ENCODE peak calls at places on chromosomes 6 and 20, in six cellular contexts. L is GM23338, G is lower leg skin, Z is transverse colon, B is right lobe of liver, H is LNCaP clone FGC. R is an unnamed sample.

GRCh38 chr6:8435845-8436168 is 462 bp upstream of the SLC35B3 start:
- DNase-seq in H (peak), G (no peak), B (no peak), L (no peak), Z (no peak), R (peak)

GRCh38 chr6:115832186-115832585 is 228.5 kb downstream of the FRK start:
- DNase-seq in Z (no peak), L (no peak), B (no peak), H (no peak), G (no peak), R (no peak)

GRCh38 chr6:154289818-154290508 is 66.6 kb downstream of the IPCEF1 start:
- DNase-seq in H (no peak), Z (no peak), G (no peak), B (no peak), L (no peak), R (no peak)

GRCh38 chr6:5287205-5287965 is 26.1 kb downstream of the FARS2 start:
- DNase-seq in G (no peak), L (no peak), Z (no peak), H (no peak), B (no peak), R (peak)

GRCh38 chr6:125095501-125096301 is 57.9 kb upstream of the TPD52L1 start:
- DNase-seq in L (no peak), G (no peak), B (no peak), Z (no peak), H (no peak), R (peak)

GRCh38 chr6:130202782-130203181 is 20.0 kb downstream of the SAMD3 start:
- DNase-seq in Z (peak), B (no peak), G (no peak), H (no peak), L (peak), R (no peak)

GRCh38 chr20:57809661-57810172 is 99.9 kb upstream of the PMEPA1 start:
- DNase-seq in B (no peak), L (no peak), H (no peak), Z (no peak), G (no peak), R (peak)

GRCh38 chr6:150118642-150119041 is 24.2 kb upstream of the PPP1R14C start:
- DNase-seq in B (no peak), Z (no peak), H (peak), G (peak), L (no peak), R (peak)

GRCh38 chr20:3276400-3277015 is 37.5 kb upstream of the SLC4A11 start:
- DNase-seq in B (no peak), Z (no peak), G (no peak), H (no peak), L (peak), R (peak)

GRCh38 chr20:23132930-23133559 is 46.9 kb upstream of the CD93 start:
- DNase-seq in Z (no peak), L (no peak), H (no peak), G (no peak), B (peak), R (no peak)

GRCh38 chr6:122726649-122727048 is 52.9 kb upstream of the FABP7 start:
- DNase-seq in L (peak), H (no peak), B (no peak), Z (no peak), G (no peak), R (peak)

GRCh38 chr6:161407581-161407980 is 133.7 kb upstream of the AGPAT4 start:
- DNase-seq in G (no peak), B (no peak), Z (no peak), L (no peak), H (no peak), R (peak)

GRCh38 chr6:49524541-49524940 is 24.8 kb downstream of the GLYATL3 start:
- DNase-seq in Z (no peak), L (no peak), G (no peak), H (peak), B (peak), R (no peak)

GRCh38 chr20:29408034-29408695 is 1849.3 kb upstream of the DEFB115 start:
- DNase-seq in G (no peak), Z (no peak), L (no peak), B (no peak), H (no peak), R (no peak)

GRCh38 chr6:46222286-46222685 is 51.5 kb upstream of the ENPP5 start:
- DNase-seq in Z (no peak), H (no peak), B (no peak), G (no peak), L (no peak), R (no peak)

GRCh38 chr6:170433163-170434095 is 119.7 kb downstream of the PSMB1 start:
- DNase-seq in G (peak), B (no peak), Z (no peak), H (no peak), L (no peak), R (no peak)

GRCh38 chr20:37807901-37808751 is 94.8 kb upstream of the VSTM2L start:
- DNase-seq in B (no peak), Z (no peak), G (no peak), L (no peak), H (no peak), R (no peak)

GRCh38 chr6:2556761-2557160 is 194.0 kb downstream of the MYLK4 start:
- DNase-seq in L (no peak), G (no peak), B (no peak), H (no peak), Z (no peak), R (no peak)

GRCh38 chr20:41029150-41029872 is 689 bp downstream of the TOP1 start:
- DNase-seq in H (no peak), G (peak), L (peak), Z (peak), B (peak), R (no peak)

GRCh38 chr6:137258170-137258569 is 39.0 kb upstream of the IFNGR1 start:
- DNase-seq in G (no peak), L (no peak), Z (no peak), H (no peak), B (no peak), R (no peak)

GRCh38 chr6:144723431-144723830 is 438.3 kb downstream of the UTRN start:
- DNase-seq in Z (no peak), G (no peak), L (no peak), H (no peak), B (no peak), R (no peak)

GRCh38 chr6:21840428-21840827 is 246.9 kb downstream of the SOX4 start:
- DNase-seq in G (no peak), Z (no peak), H (no peak), B (no peak), L (no peak), R (peak)

GRCh38 chr6:50600280-50600679 is 113.0 kb upstream of the TFAP2D start:
- DNase-seq in B (no peak), L (no peak), Z (no peak), H (no peak), G (no peak), R (no peak)

GRCh38 chr6:132418566-132418965 is 17.3 kb upstream of the MOXD1 start:
- DNase-seq in G (no peak), L (no peak), H (no peak), B (no peak), Z (no peak), R (no peak)

GRCh38 chr6:136396908-136397307 is 107.3 kb upstream of the BCLAF1 start:
- DNase-seq in L (no peak), G (no peak), H (peak), Z (no peak), B (no peak), R (no peak)

GRCh38 chr6:86152546-86152945 is 509.9 kb upstream of the SYNCRIP start:
- DNase-seq in L (peak), H (no peak), G (no peak), Z (no peak), B (no peak), R (no peak)

GRCh38 chr6:11103065-11103464 is 8.5 kb downstream of the ERVFRD-1 start:
- DNase-seq in Z (no peak), B (no peak), G (no peak), L (no peak), H (no peak), R (no peak)

GRCh38 chr6:79544299-79544927 is 7.2 kb upstream of the LCA5 start:
- DNase-seq in G (no peak), L (peak), B (no peak), Z (no peak), H (no peak), R (no peak)

GRCh38 chr6:84967389-84967788 is 203.0 kb upstream of the TBX18 start:
- DNase-seq in G (no peak), Z (no peak), H (peak), B (no peak), L (peak), R (peak)

GRCh38 chr6:3442444-3443220 is 14.2 kb downstream of the SLC22A23 start:
- DNase-seq in Z (no peak), L (no peak), H (no peak), B (no peak), G (no peak), R (peak)

GRCh38 chr6:109454483-109455160 is 950 bp downstream of the MICAL1 start:
- DNase-seq in B (peak), H (no peak), L (peak), Z (peak), G (peak), R (no peak)

GRCh38 chr6:116512155-116512559 is 718 bp downstream of the CALHM5 start:
- DNase-seq in H (no peak), G (no peak), B (no peak), L (no peak), Z (no peak), R (no peak)

GRCh38 chr6:158708239-158708638 is 58.4 kb downstream of the SYTL3 start:
- DNase-seq in Z (no peak), H (no peak), G (peak), L (no peak), B (no peak), R (no peak)
- TF ChIP-seq CTCF in Z (no peak), H (no peak), G (no peak), L (no peak), B (no peak), R (no peak)

DNA sequence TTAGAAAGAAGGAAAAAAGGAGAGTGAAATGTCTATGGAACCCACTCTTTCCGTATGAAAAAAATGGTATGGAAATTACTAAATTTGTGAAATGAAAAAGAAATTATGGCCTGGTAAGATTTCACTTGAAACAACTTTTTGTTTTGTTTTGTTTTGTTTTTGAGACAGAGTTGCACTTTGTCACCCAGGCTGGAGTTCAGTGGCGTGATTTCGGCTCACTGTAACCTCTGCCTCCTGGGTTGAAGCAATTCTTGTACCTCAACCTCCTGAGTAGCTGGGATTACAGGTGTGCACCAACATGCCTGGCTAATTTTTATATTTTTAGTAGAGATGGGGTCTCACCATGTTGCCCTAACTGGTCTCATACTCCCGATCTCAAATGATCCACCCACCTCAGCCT is 17.8 kb upstream of the GSTA5 start:
- DNase-seq in H (no peak), G (no peak), L (no peak), Z (no peak), B (no peak), R (no peak)
- TF ChIP-seq CTCF in H (no peak), G (no peak), L (no peak), Z (no peak), B (no peak), R (no peak)

GRCh38 chr6:156933201-156934053 is 156.2 kb downstream of the ARID1B start:
- DNase-seq in L (peak), B (peak), G (no peak), H (peak), Z (peak), R (peak)
- TF ChIP-seq CTCF in L (peak), B (peak), G (no peak), H (peak), Z (no peak), R (no peak)

GRCh38 chr20:42204261-42204660 is 586.1 kb upstream of the CHD6 start:
- DNase-seq in L (no peak), B (no peak), H (peak), G (no peak), Z (no peak), R (no peak)
- TF ChIP-seq CTCF in L (no peak), B (peak), H (peak), G (no peak), Z (no peak), R (no peak)

GRCh38 chr20:16664031-16664430 is 65.8 kb upstream of the SNRPB2 start:
- DNase-seq in B (no peak), H (no peak), G (no peak), L (no peak), Z (no peak), R (no peak)

GRCh38 chr20:16666272-16666671 is 63.6 kb upstream of the SNRPB2 start:
- DNase-seq in H (no peak), B (no peak), G (no peak), Z (no peak), L (peak), R (no peak)

GRCh38 chr20:16661738-16662137 is 68.1 kb upstream of the SNRPB2 start:
- DNase-seq in H (no peak), Z (no peak), L (no peak), G (no peak), B (no peak), R (no peak)

DNA sequence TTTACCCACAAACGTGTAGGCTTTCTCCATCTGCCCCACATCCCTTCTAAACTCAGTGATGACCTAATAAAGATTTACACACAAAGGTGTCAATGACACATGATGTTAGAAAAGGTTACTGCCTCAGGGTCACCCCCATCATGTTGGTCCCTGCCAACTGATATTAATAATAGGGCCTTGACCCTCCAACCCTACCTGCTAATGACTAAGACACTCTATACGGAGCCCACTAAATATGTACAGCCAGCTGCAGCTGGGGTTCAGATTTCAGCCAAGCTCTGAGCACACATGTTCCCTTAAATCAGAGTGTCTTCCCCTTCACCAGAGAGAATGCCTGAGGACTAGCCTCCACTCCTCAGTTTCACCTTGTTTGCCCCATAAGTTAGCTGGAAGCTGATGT is 67.4 kb upstream of the SNRPB2 start:
- DNase-seq in L (no peak), H (no peak), Z (no peak), G (no peak), B (no peak), R (no peak)
- TF ChIP-seq CTCF in L (no peak), H (no peak), Z (no peak), G (no peak), B (no peak), R (no peak)

GRCh38 chr20:10381477-10381876 is 52.5 kb downstream of the MKKS start:
- DNase-seq in B (no peak), L (peak), G (no peak), Z (no peak), H (no peak), R (no peak)
- TF ChIP-seq CTCF in B (peak), L (peak), G (no peak), Z (no peak), H (peak), R (no peak)

GRCh38 chr6:143021543-143021942 is 39.1 kb upstream of the AIG1 start:
- DNase-seq in G (no peak), L (no peak), Z (no peak), B (no peak), H (no peak), R (no peak)

GRCh38 chr6:143018955-143019354 is 41.7 kb upstream of the AIG1 start:
- DNase-seq in L (no peak), G (no peak), H (no peak), B (no peak), Z (no peak), R (no peak)

GRCh38 chr6:143024977-143025376 is 35.7 kb upstream of the AIG1 start:
- DNase-seq in G (no peak), Z (no peak), L (no peak), H (no peak), B (no peak), R (no peak)

GRCh38 chr6:143027058-143027457 is 33.6 kb upstream of the AIG1 start:
- DNase-seq in L (peak), G (no peak), Z (peak), H (no peak), B (peak), R (peak)

DNA sequence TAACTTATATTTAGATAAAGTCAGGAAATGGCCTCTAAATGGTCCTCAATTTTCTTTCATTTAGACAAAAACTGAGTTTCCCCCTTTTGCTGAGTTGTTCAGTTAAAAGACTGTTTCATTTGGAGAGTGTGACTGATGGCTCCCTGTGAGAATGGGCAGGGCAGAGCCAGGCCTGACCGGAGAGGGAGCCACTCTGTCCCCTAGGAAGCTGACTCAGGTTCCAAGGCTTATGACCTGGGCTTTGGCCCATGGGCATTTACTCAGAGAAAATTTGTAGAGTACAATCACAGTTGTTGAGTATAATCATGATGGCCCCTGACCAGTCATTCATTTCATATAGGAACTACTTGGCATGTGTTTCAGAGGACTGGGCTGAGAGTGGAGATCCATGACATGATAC is 37.0 kb upstream of the AIG1 start:
- DNase-seq in L (no peak), H (no peak), B (no peak), Z (no peak), G (no peak), R (no peak)
- TF ChIP-seq CTCF in L (no peak), H (no peak), B (no peak), Z (no peak), G (no peak), R (no peak)

DNA sequence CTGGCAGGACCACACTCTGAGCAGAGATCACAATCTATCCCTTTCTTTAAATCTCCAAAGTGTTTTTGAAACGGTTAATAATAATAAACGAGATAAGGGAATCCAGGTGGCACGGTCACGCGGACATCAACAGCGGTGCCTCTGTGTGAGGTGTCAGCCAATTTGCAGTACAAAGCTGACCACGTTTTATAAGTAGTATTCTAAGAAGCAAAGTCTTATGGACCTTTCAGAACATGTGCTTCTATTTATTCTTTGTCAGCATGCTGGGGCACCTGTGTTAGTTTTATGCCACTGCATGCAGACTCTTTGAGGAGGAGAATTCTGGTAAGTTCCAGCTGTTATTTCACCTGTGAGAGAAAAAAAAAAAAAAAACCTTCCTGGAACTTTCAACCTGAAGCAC is 39.0 kb upstream of the EXOC2 start:
- DNase-seq in Z (no peak), L (no peak), G (no peak), H (no peak), B (no peak), R (no peak)
- TF ChIP-seq CTCF in Z (no peak), L (no peak), G (no peak), H (no peak), B (no peak), R (no peak)

DNA sequence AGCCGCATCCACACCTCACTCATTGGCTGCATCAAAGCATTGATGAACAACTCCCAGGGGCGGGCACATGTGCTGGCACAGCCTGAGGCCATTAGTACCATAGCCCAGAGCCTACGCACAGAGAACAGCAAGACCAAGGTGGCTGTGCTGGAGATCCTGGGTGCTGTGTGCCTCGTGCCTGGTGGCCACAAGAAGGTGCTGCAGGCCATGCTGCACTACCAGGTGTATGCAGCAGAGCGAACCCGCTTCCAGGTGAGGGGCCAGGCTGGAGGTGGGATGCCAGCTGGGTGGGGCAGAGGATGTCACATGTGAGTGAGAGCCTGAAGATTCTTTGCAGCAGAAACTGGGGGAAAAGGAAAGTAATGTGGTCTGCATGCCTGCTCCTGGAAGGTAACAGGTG is 66.7 kb downstream of the MOCS1 start:
- DNase-seq in L (peak), H (no peak), G (no peak), Z (no peak), B (no peak), R (no peak)
- TF ChIP-seq CTCF in L (peak), H (peak), G (no peak), Z (peak), B (peak), R (peak)